ENCODE peak calls at places on chromosomes 13 and 19, in six cellular contexts. N is B cell, Y is neural progenitor cell, F is heart right ventricle, H is cardiac muscle cell, S is kidney. O is an unnamed sample.

GRCh38 chr19:18091217-18091608 is 4.5 kb upstream of the IL12RB1 start:
- DNase-seq in H (no peak), Y (no peak), S (peak), N (peak), F (peak), O (peak)

GRCh38 chr19:3610745-3611717 is 4.4 kb upstream of the TBXA2R start:
- DNase-seq in F (no peak), S (no peak), Y (no peak), N (no peak), H (no peak), O (no peak)

GRCh38 chr19:45186509-45187334 is 8.1 kb downstream of the BLOC1S3 start:
- DNase-seq in F (no peak), H (no peak), Y (no peak), S (no peak), N (no peak), O (no peak)

GRCh38 chr19:40604647-40605200 is 3.6 kb downstream of the LTBP4 start:
- DNase-seq in N (no peak), F (no peak), H (no peak), Y (peak), S (no peak), O (no peak)

GRCh38 chr13:99314640-99315176 is 7.5 kb upstream of the GPR183 start:
- DNase-seq in S (no peak), N (no peak), F (no peak), H (peak), Y (no peak), O (no peak)

GRCh38 chr19:50008532-50008931 is 16.6 kb downstream of the VRK3 start:
- DNase-seq in H (no peak), F (no peak), Y (peak), N (no peak), S (no peak), O (no peak)

GRCh38 chr19:49106648-49107135 is 7.5 kb upstream of the LIN7B start:
- DNase-seq in Y (peak), N (peak), F (no peak), H (peak), S (no peak), O (no peak)

GRCh38 chr13:68234278-68234677 is 1004.1 kb upstream of the PCDH9 start:
- DNase-seq in F (no peak), N (no peak), Y (peak), S (no peak), H (no peak), O (no peak)

GRCh38 chr13:110298566-110299321 is 8.2 kb downstream of the COL4A1 start:
- DNase-seq in N (no peak), H (peak), S (peak), Y (no peak), F (no peak), O (no peak)

GRCh38 chr13:25335856-25336255 is 34.4 kb downstream of the NUP58 start:
- DNase-seq in F (no peak), H (peak), S (no peak), Y (no peak), N (no peak), O (no peak)

GRCh38 chr19:14019100-14019499 is 8.8 kb upstream of the RLN3 start:
- DNase-seq in S (peak), H (no peak), F (no peak), N (peak), Y (no peak), O (no peak)

GRCh38 chr19:40521276-40521675 is 54.5 kb downstream of the SPTBN4 start:
- DNase-seq in N (no peak), F (no peak), Y (no peak), H (peak), S (no peak), O (no peak)

GRCh38 chr13:45361596-45362206 is 20.7 kb upstream of the TPT1 start:
- DNase-seq in Y (no peak), H (no peak), S (no peak), N (no peak), F (no peak), O (no peak)

GRCh38 chr19:44643605-44644390 is at the start of gene PVR:
- DNase-seq in F (peak), S (peak), Y (peak), H (peak), N (no peak), O (peak)

GRCh38 chr19:48624791-48625723 is 5.8 kb downstream of the SPHK2 start:
- DNase-seq in S (peak), H (no peak), N (no peak), F (no peak), Y (peak), O (no peak)

GRCh38 chr13:45446181-45446580 is 18.6 kb upstream of the COG3 start:
- DNase-seq in H (no peak), Y (no peak), F (no peak), N (no peak), S (no peak), O (no peak)

GRCh38 chr19:3104708-3104983 is 10.5 kb downstream of the GNA11 start:
- DNase-seq in N (no peak), Y (no peak), H (no peak), F (no peak), S (peak), O (no peak)

GRCh38 chr19:18848860-18849661 is 17.3 kb downstream of the UPF1 start:
- DNase-seq in H (peak), S (peak), N (no peak), Y (no peak), F (peak), O (peak)

GRCh38 chr13:82681535-82681934 is 1200.7 kb downstream of the SLITRK1 start:
- DNase-seq in H (no peak), S (no peak), F (no peak), N (no peak), Y (no peak), O (no peak)

GRCh38 chr13:101123028-101123427 is 293.3 kb downstream of the NALCN start:
- DNase-seq in F (no peak), Y (no peak), S (no peak), N (no peak), H (no peak), O (no peak)

GRCh38 chr13:101127741-101128353 is 288.5 kb downstream of the NALCN start:
- DNase-seq in H (peak), S (no peak), Y (peak), F (no peak), N (peak), O (no peak)
- TF ChIP-seq CTCF in H (peak), S (peak), Y (peak), F (peak), N (peak), O (peak)

GRCh38 chr19:482186-483041 is 13.9 kb upstream of the MADCAM1 start:
- DNase-seq in H (no peak), F (no peak), Y (peak), S (no peak), N (no peak), O (no peak)

GRCh38 chr19:484494-484893 is 11.8 kb upstream of the MADCAM1 start:
- DNase-seq in S (no peak), H (no peak), Y (no peak), N (no peak), F (no peak), O (no peak)

GRCh38 chr19:478236-478888 is 17.5 kb upstream of the SHC2 start:
- DNase-seq in N (no peak), Y (no peak), S (no peak), H (no peak), F (no peak), O (no peak)

GRCh38 chr19:483332-484072 is 12.8 kb upstream of the MADCAM1 start:
- DNase-seq in F (no peak), N (no peak), Y (no peak), H (no peak), S (no peak), O (no peak)

GRCh38 chr19:480016-480855 is 16.1 kb upstream of the MADCAM1 start:
- DNase-seq in F (peak), N (peak), H (peak), S (peak), Y (peak), O (no peak)
- TF ChIP-seq CTCF in F (peak), N (peak), H (peak), S (peak), Y (peak), O (no peak)

GRCh38 chr19:24033962-24034342 is 53.0 kb upstream of the ZNF254 start:
- DNase-seq in H (peak), N (peak), S (peak), F (peak), Y (peak), O (no peak)
- TF ChIP-seq CTCF in H (no peak), N (no peak), S (no peak), F (peak), Y (no peak), O (no peak)

GRCh38 chr13:48873598-48873997 is 102.1 kb upstream of the FNDC3A start:
- DNase-seq in F (no peak), H (peak), S (no peak), Y (peak), N (no peak), O (no peak)
- TF ChIP-seq CTCF in F (no peak), H (no peak), S (no peak), Y (no peak), N (no peak), O (peak)

GRCh38 chr19:12639901-12640613 is 26.5 kb downstream of the MAN2B1 start:
- DNase-seq in S (peak), H (peak), F (peak), N (peak), Y (peak), O (peak)
- TF ChIP-seq CTCF in S (peak), H (peak), F (peak), N (peak), Y (peak), O (peak)

GRCh38 chr13:100674848-100675659 is 459 bp upstream of the TMTC4 start:
- DNase-seq in S (peak), F (peak), N (peak), Y (peak), H (peak), O (peak)
- TF ChIP-seq CTCF in S (peak), F (peak), N (peak), Y (peak), H (peak), O (peak)

GRCh38 chr13:81539643-81540150 is 1198.8 kb upstream of the SPRY2 start:
- DNase-seq in N (no peak), S (no peak), F (no peak), H (no peak), Y (no peak), O (no peak)

GRCh38 chr13:81540777-81541176 is 1199.9 kb upstream of the SPRY2 start:
- DNase-seq in N (no peak), F (no peak), S (no peak), Y (peak), H (peak), O (no peak)
- TF ChIP-seq CTCF in N (no peak), F (peak), S (peak), Y (peak), H (no peak), O (no peak)

GRCh38 chr13:101544979-101545378 is 92.5 kb downstream of the ITGBL1 start:
- DNase-seq in H (no peak), N (no peak), F (no peak), S (no peak), Y (no peak), O (no peak)

DNA sequence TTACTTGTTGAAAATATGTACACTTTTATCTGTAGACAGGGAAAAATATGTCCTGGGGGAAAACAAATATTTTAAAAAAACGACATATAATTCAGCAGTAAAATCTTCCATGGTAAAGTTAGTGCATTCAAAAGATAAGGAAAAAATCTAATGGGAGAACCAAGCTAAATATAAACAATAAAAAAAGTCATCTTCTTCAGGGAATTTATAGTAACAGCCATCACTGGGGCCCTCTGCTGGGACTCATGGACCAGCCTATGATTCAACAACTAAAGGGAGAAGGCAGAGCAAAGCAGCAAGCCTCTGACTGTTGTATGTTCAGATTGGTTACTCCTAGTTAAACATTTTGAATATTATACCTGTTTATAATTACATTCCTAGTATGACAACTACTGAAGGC is 93.0 kb downstream of the ITGBL1 start:
- DNase-seq in H (no peak), S (no peak), F (no peak), Y (no peak), N (no peak), O (no peak)
- TF ChIP-seq CTCF in H (no peak), S (no peak), F (peak), Y (no peak), N (no peak), O (no peak)

GRCh38 chr13:102323012-102323411 is 78.8 kb downstream of the FGF14 start:
- DNase-seq in H (no peak), F (no peak), S (no peak), N (no peak), Y (no peak), O (no peak)
- TF ChIP-seq CTCF in H (no peak), F (no peak), S (no peak), N (no peak), Y (no peak), O (no peak)

O was measured in CD14-positive monocyte.